ENCODE peak calls at places on chromosome 16, in nine cellular contexts. B, L, P, Y, G, S, C, K and R are unnamed samples.

GRCh38 chr16:86874141-86874540 is 295.8 kb downstream of the FOXL1 start:
- DNase-seq in Y (no peak), C (peak), L (peak), G (no peak), P (no peak), K (peak), B (no peak), S (peak), R (peak)

GRCh38 chr16:86117756-86118155 is 218.8 kb downstream of the IRF8 start:
- DNase-seq in G (no peak), Y (no peak), P (no peak), L (no peak), K (no peak), B (no peak), C (no peak), S (no peak), R (no peak)

GRCh38 chr16:79175286-79176057 is 425.1 kb downstream of the MAF start:
- DNase-seq in C (no peak), B (no peak), L (no peak), Y (no peak), K (no peak), G (no peak), P (no peak), S (no peak), R (no peak)

GRCh38 chr16:12097523-12098428 is 121.2 kb downstream of the SNX29 start:
- DNase-seq in L (no peak), Y (no peak), P (no peak), G (peak), S (no peak), B (peak), C (no peak), K (no peak), R (no peak)

GRCh38 chr16:65388592-65388991 is 266.7 kb upstream of the CDH11 start:
- DNase-seq in C (no peak), Y (no peak), L (no peak), G (peak), P (no peak), K (no peak), S (no peak), B (no peak), R (no peak)

GRCh38 chr16:82738699-82739098 is 111.9 kb downstream of the CDH13 start:
- DNase-seq in K (no peak), C (no peak), P (no peak), G (no peak), B (no peak), S (no peak), Y (no peak), L (peak), R (peak)

GRCh38 chr16:56643080-56643778 is 4.8 kb downstream of the MT1A start:
- DNase-seq in Y (no peak), C (no peak), G (no peak), S (no peak), K (no peak), B (peak), L (peak), P (peak), R (no peak)

GRCh38 chr16:19410435-19411153 is 7.1 kb upstream of the TMC5 start:
- DNase-seq in G (no peak), C (no peak), S (peak), P (no peak), B (peak), K (peak), Y (no peak), L (peak), R (peak)

GRCh38 chr16:89827383-89828198 is 684 bp upstream of the SPIRE2 start:
- DNase-seq in L (no peak), C (peak), B (peak), S (peak), P (no peak), G (peak), Y (no peak), K (no peak), R (no peak)

GRCh38 chr16:89103156-89103555 is 9.5 kb downstream of the ACSF3 start:
- DNase-seq in K (no peak), B (no peak), P (no peak), S (no peak), Y (no peak), C (no peak), L (no peak), G (no peak), R (no peak)

GRCh38 chr16:86252596-86252995 is 257.7 kb upstream of the FOXF1 start:
- DNase-seq in G (no peak), Y (no peak), K (no peak), S (peak), B (no peak), C (peak), P (no peak), L (no peak), R (peak)

GRCh38 chr16:55082594-55082982 is 151.9 kb downstream of the IRX5 start:
- DNase-seq in S (no peak), C (no peak), G (no peak), Y (no peak), B (no peak), P (no peak), K (no peak), L (no peak), R (no peak)

GRCh38 chr16:2022723-2023097 is 3.1 kb downstream of the NPW start:
- DNase-seq in K (no peak), Y (no peak), G (no peak), P (no peak), B (no peak), L (no peak), S (peak), C (peak), R (no peak)

GRCh38 chr16:56370185-56370584 is 55.2 kb downstream of the AMFR start:
- DNase-seq in P (no peak), Y (no peak), B (no peak), L (no peak), C (no peak), K (no peak), G (no peak), S (no peak), R (no peak)

GRCh38 chr16:71635632-71636031 is 9.6 kb downstream of the MARVELD3 start:
- DNase-seq in G (no peak), P (no peak), C (no peak), L (no peak), B (no peak), K (no peak), Y (no peak), S (no peak), R (no peak)

GRCh38 chr16:17134586-17134985 is 336.2 kb downstream of the XYLT1 start:
- DNase-seq in L (peak), Y (no peak), G (no peak), S (no peak), P (no peak), K (peak), C (no peak), B (no peak), R (no peak)

GRCh38 chr16:17397499-17397891 is 73.3 kb downstream of the XYLT1 start:
- DNase-seq in L (no peak), P (no peak), B (no peak), G (no peak), Y (peak), S (no peak), C (no peak), K (no peak), R (peak)

GRCh38 chr16:58948244-58948643 is 214.1 kb upstream of the GOT2 start:
- DNase-seq in C (no peak), S (no peak), P (no peak), L (no peak), Y (no peak), B (no peak), G (no peak), K (no peak), R (no peak)

GRCh38 chr16:49369638-49370219 is 3.9 kb upstream of the C16orf78 start:
- DNase-seq in B (no peak), S (no peak), C (no peak), Y (no peak), P (no peak), L (no peak), G (no peak), K (no peak), R (no peak)

GRCh38 chr16:85430523-85431381 is 182.4 kb upstream of the GSE1 start:
- DNase-seq in K (no peak), Y (no peak), L (no peak), C (peak), S (no peak), G (no peak), B (no peak), P (no peak), R (no peak)

GRCh38 chr16:19166500-19166899 is 1.5 kb upstream of the SYT17 start:
- DNase-seq in G (no peak), C (peak), L (no peak), K (no peak), B (peak), S (no peak), P (no peak), Y (no peak), R (no peak)

GRCh38 chr16:86355951-86356350 is 154.4 kb upstream of the FOXF1 start:
- DNase-seq in G (no peak), P (no peak), C (no peak), L (no peak), S (no peak), Y (no peak), B (no peak), K (no peak), R (no peak)

GRCh38 chr16:70608516-70608915 is 37.8 kb upstream of the IL34 start:
- DNase-seq in B (no peak), Y (no peak), K (no peak), C (no peak), P (no peak), G (no peak), S (no peak), L (no peak), R (no peak)

GRCh38 chr16:85853641-85854545 is 45.1 kb upstream of the IRF8 start:
- DNase-seq in S (no peak), L (no peak), K (no peak), B (no peak), G (no peak), Y (no peak), C (no peak), P (no peak), R (no peak)

GRCh38 chr16:396605-397004 is 394 bp upstream of the NME4 start:
- DNase-seq in B (no peak), L (no peak), G (no peak), C (peak), S (peak), P (no peak), Y (peak), K (no peak), R (peak)

GRCh38 chr16:12440233-12440530 is 363.5 kb downstream of the CPPED1 start:
- DNase-seq in B (no peak), K (no peak), Y (no peak), C (no peak), G (no peak), P (no peak), S (no peak), L (no peak), R (no peak)

GRCh38 chr16:72753883-72754282 is 294.0 kb downstream of the ZFHX3 start:
- DNase-seq in Y (no peak), B (no peak), L (no peak), C (peak), G (no peak), K (no peak), P (no peak), S (no peak), R (no peak)

GRCh38 chr16:57598437-57598836 is 30.0 kb upstream of the ADGRG1 start:
- DNase-seq in C (no peak), L (no peak), P (no peak), G (no peak), S (no peak), B (no peak), K (no peak), Y (no peak), R (no peak)

GRCh38 chr16:27366687-27367462 is 35.1 kb upstream of the IL21R start:
- DNase-seq in S (no peak), B (no peak), G (no peak), L (peak), K (peak), P (no peak), C (no peak), Y (no peak), R (no peak)

GRCh38 chr16:68079616-68080344 is 5.4 kb upstream of the NFATC3 start:
- DNase-seq in B (peak), Y (no peak), S (peak), G (no peak), C (no peak), L (peak), K (peak), P (peak), R (no peak)

GRCh38 chr16:49701867-49702494 is 153.9 kb downstream of the ZNF423 start:
- DNase-seq in S (no peak), B (peak), G (peak), L (no peak), K (no peak), C (peak), Y (peak), P (no peak), R (no peak)

GRCh38 chr16:15567823-15568222 is 75.1 kb downstream of the MARF1 start:
- DNase-seq in P (no peak), S (no peak), C (no peak), Y (no peak), B (no peak), G (no peak), L (no peak), K (no peak), R (no peak)

GRCh38 chr16:9012848-9013507 is 49.3 kb upstream of the USP7 start:
- DNase-seq in G (no peak), B (no peak), S (peak), Y (peak), L (no peak), P (no peak), C (peak), K (peak), R (no peak)

GRCh38 chr16:69796285-69797118 is 34.4 kb downstream of the WWP2 start:
- DNase-seq in S (peak), P (no peak), Y (peak), K (peak), L (peak), G (peak), B (peak), C (peak), R (peak)

GRCh38 chr16:10297341-10298006 is 88.4 kb upstream of the ATF7IP2 start:
- DNase-seq in G (no peak), L (no peak), C (no peak), S (no peak), B (no peak), K (peak), Y (no peak), P (no peak), R (peak)